ENCODE peak calls at places on chromosomes 11 and 22, in eight cellular contexts. T is NB4; Z is AG10803; G is AG04450; R is stimulated activated CD4-positive, alpha-beta T cell treated with anti-CD3 and anti-CD28 coated beads, TNF-alpha, amount 100 ng/mL, for 24 hours; N is DMS 273 treated with DMSO at 0.1 percent for 48 hours; C is hippocampal formation; U is NCI-H69. Q is an unnamed sample.
A peak's percentile ranks its signal among the peaks of the same experiment; 100 is the strongest.

GRCh38 chr11:57530215-57530595 is 349 bp downstream of the TIMM10 start:
- DNase-seq in G (no peak), Z (no peak), N (no peak), C (no peak), T (peak; percentile 33), U (no peak), R (no peak), Q (no peak)

GRCh38 chr11:39745401-39745800 is 1714.1 kb downstream of the LRRC4C start:
- DNase-seq in G (no peak), N (no peak), Z (no peak), U (no peak), T (no peak), C (no peak), R (no peak), Q (no peak)

GRCh38 chr11:36340909-36341308 is 44.8 kb downstream of the PRR5L start:
- DNase-seq in T (no peak), R (no peak), N (no peak), G (no peak), Z (no peak), C (no peak), U (no peak), Q (no peak)

GRCh38 chr11:45133871-45134270 is 12.6 kb upstream of the PRDM11 start:
- DNase-seq in N (no peak), T (no peak), U (no peak), Z (no peak), G (no peak), C (no peak), R (no peak), Q (no peak)

GRCh38 chr22:17638432-17639237 is at the start of gene BCL2L13:
- DNase-seq in C (peak; percentile 81), N (peak; percentile 70), T (peak; percentile 96), G (peak; percentile 70), Z (peak; percentile 81), U (peak; percentile 97), R (peak; percentile 76), Q (peak; percentile 83)

GRCh38 chr22:50317674-50318073 is 9.1 kb downstream of the DENND6B start:
- DNase-seq in T (no peak), R (no peak), Z (no peak), N (no peak), G (no peak), U (no peak), C (no peak), Q (no peak)

GRCh38 chr11:72224587-72225410 is at the start of gene INPPL1:
- DNase-seq in T (peak; percentile 69), Z (no peak), G (no peak), U (peak; percentile 65), R (no peak), N (no peak), C (no peak), Q (no peak)

GRCh38 chr11:119702261-119702591 is 26.8 kb downstream of the NECTIN1 start:
- DNase-seq in U (peak; percentile 34), R (no peak), N (peak; percentile 88), C (no peak), Z (peak; percentile 45), T (no peak), G (peak; percentile 7), Q (no peak)

GRCh38 chr11:72787262-72788104 is 6.4 kb downstream of the STARD10 start:
- DNase-seq in G (no peak), R (no peak), T (peak; percentile 78), C (no peak), U (peak; percentile 61), Z (no peak), N (no peak), Q (no peak)

GRCh38 chr11:116193321-116194114 is 579.3 kb downstream of the BUD13 start:
- DNase-seq in Z (peak; percentile 55), T (no peak), R (no peak), U (peak; percentile 39), N (no peak), C (peak; percentile 15), G (peak; percentile 36), Q (peak; percentile 47)

GRCh38 chr11:83162377-83162776 is 5.4 kb downstream of the PCF11 start:
- DNase-seq in G (no peak), U (no peak), N (no peak), T (no peak), Z (no peak), C (no peak), R (no peak), Q (no peak)

GRCh38 chr11:48006301-48006992 is 26.1 kb downstream of the PTPRJ start:
- DNase-seq in T (no peak), Z (peak; percentile 58), U (no peak), G (no peak), C (no peak), R (no peak), N (no peak), Q (no peak)

GRCh38 chr11:118168316-118168715 is 8.1 kb downstream of the SCN2B start:
- DNase-seq in T (no peak), Z (no peak), C (no peak), U (no peak), R (no peak), N (no peak), G (no peak), Q (no peak)

GRCh38 chr22:29093030-29093429 is 20.2 kb downstream of the KREMEN1 start:
- DNase-seq in R (no peak), Z (peak; percentile 39), N (no peak), T (no peak), G (no peak), U (no peak), C (no peak), Q (no peak)

Q was measured in occipital lobe.